ENCODE peak calls at places on chromosomes 6 and 20, in eight cellular contexts. G, I, P, R, M, X, Y and F are unnamed samples.
A peak's percentile ranks its signal among the peaks of the same experiment; 100 is the strongest.

GRCh38 chr6:50249493-50249892 is 199.8 kb upstream of the DEFB112 start:
- DNase-seq in G (no peak), I (no peak), P (no peak), R (no peak), M (no peak), X (no peak), Y (no peak), F (no peak)

GRCh38 chr6:37640776-37641395 is 56.8 kb downstream of the MDGA1 start:
- DNase-seq in G (peak; percentile 19), I (no peak), P (no peak), R (no peak), M (no peak), X (no peak), Y (no peak), F (no peak)

GRCh38 chr20:3090565-3090964 is 6.0 kb upstream of the AVP start:
- DNase-seq in G (no peak), I (no peak), P (no peak), R (no peak), M (peak; percentile 25), X (no peak), Y (no peak), F (no peak)

GRCh38 chr20:37500311-37500710 is 20.7 kb upstream of the NNAT start:
- DNase-seq in G (no peak), I (no peak), P (no peak), R (no peak), M (no peak), X (no peak), Y (no peak), F (no peak)

GRCh38 chr6:134925800-134926199 is 24.1 kb downstream of the ALDH8A1 start:
- DNase-seq in G (no peak), I (no peak), P (no peak), R (no peak), M (no peak), X (no peak), Y (no peak), F (no peak)

GRCh38 chr6:106128981-106129761 is 43.0 kb downstream of the PRDM1 start:
- DNase-seq in G (no peak), I (no peak), P (peak; percentile 47), R (no peak), M (peak; percentile 34), X (no peak), Y (no peak), F (no peak)

GRCh38 chr6:41263267-41263666 is 23.2 kb downstream of the TREM1 start:
- DNase-seq in G (no peak), I (no peak), P (no peak), R (no peak), M (no peak), X (no peak), Y (no peak), F (no peak)

GRCh38 chr6:157323114-157323923 is at the start of gene TMEM242:
- DNase-seq in G (peak; percentile 94), I (peak; percentile 91), P (peak; percentile 94), R (peak; percentile 90), M (peak; percentile 91), X (peak; percentile 94), Y (peak; percentile 82), F (peak; percentile 91)

GRCh38 chr20:47392015-47392720 is 35.7 kb upstream of the ZMYND8 start:
- DNase-seq in G (no peak), I (no peak), P (no peak), R (no peak), M (peak; percentile 78), X (no peak), Y (no peak), F (no peak)

GRCh38 chr6:127945434-127946097 is 44.7 kb upstream of the THEMIS start:
- DNase-seq in G (no peak), I (no peak), P (no peak), R (no peak), M (no peak), X (no peak), Y (no peak), F (no peak)

GRCh38 chr20:35466856-35467255 is 11.5 kb downstream of the CEP250 start:
- DNase-seq in G (no peak), I (no peak), P (no peak), R (no peak), M (no peak), X (no peak), Y (no peak), F (no peak)

GRCh38 chr6:2970034-2970685 is 1.2 kb downstream of the SERPINB6 start:
- DNase-seq in G (no peak), I (no peak), P (no peak), R (no peak), M (no peak), X (no peak), Y (no peak), F (no peak)

GRCh38 chr6:139187489-139187888 is 52.6 kb downstream of the HECA start:
- DNase-seq in G (no peak), I (no peak), P (no peak), R (no peak), M (no peak), X (no peak), Y (no peak), F (no peak)

GRCh38 chr6:10528170-10528981 is 7.2 kb downstream of the GCNT2 start:
- DNase-seq in G (peak; percentile 68), I (peak; percentile 23), P (peak; percentile 67), R (peak; percentile 33), M (peak; percentile 65), X (no peak), Y (no peak), F (peak; percentile 66)

GRCh38 chr6:96186516-96187195 is 170.9 kb downstream of the FUT9 start:
- DNase-seq in G (no peak), I (no peak), P (no peak), R (no peak), M (no peak), X (no peak), Y (no peak), F (no peak)

GRCh38 chr20:46978871-46979536 is 84.4 kb downstream of the EYA2 start:
- DNase-seq in G (no peak), I (no peak), P (no peak), R (no peak), M (no peak), X (no peak), Y (no peak), F (no peak)

GRCh38 chr20:23928788-23929187 is 49.2 kb upstream of the CST5 start:
- DNase-seq in G (no peak), I (peak; percentile 27), P (no peak), R (no peak), M (peak; percentile 24), X (no peak), Y (no peak), F (no peak)

GRCh38 chr6:7920425-7920824 is 9.8 kb upstream of the TXNDC5 start:
- DNase-seq in G (no peak), I (no peak), P (no peak), R (no peak), M (no peak), X (no peak), Y (no peak), F (no peak)

DNA sequence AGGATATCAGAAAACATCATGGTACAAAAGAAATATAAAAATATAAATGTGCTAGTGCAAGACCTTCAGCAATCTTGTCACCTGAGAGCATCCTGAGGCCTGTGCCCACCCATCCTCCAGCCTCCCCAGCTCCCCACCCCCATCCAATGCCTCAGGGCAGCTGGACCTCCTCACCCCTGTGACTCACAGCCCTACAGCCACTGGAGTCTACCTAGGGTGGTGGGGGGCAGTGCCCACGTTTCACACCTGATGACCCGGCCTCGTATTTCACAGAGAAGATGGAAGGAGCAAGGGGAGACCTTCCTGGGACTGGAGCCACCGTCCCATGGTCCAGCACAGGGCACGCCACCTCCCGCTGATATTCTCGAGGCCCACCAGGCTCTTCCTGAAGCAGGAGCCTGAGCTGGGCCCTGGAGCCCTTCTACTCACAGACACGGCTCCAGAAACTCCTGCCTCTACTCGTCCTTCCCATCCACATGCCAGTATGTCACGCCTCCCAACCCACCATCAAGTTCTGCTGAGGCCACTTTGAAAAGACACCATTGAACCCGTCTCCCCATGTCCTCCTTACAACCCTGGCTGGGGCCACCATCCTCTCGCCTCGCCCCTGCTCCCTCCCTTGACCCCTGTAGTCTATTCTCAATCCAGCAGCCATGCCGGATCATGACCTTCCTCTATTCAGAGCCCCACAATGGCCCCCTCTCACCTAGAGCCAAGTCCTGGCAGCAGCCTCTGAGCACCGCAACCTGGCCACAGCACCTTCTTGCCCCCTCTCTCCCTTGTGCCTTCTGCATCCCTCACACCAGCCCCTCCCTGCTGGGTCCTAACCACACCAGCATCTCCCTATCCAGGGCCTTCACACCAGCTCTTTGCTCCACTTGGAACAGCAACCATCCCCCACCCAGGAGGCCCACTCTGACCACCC is 13.3 kb downstream of the APMAP start:
- DNase-seq in G (no peak), I (no peak), P (no peak), R (no peak), M (no peak), X (no peak), Y (no peak), F (no peak)
- H3K36me3 ChIP-seq in G (no peaks in the 10 kb centered on the region), I (peaks cover 17% of the 10 kb centered on the region), P (no peaks in the 10 kb centered on the region), R (peaks cover 28% of the 10 kb centered on the region), M (peaks cover 90% of the 10 kb centered on the region), X (no peaks in the 10 kb centered on the region), Y (peaks cover 10% of the 10 kb centered on the region), F (no peaks in the 10 kb centered on the region)

DNA sequence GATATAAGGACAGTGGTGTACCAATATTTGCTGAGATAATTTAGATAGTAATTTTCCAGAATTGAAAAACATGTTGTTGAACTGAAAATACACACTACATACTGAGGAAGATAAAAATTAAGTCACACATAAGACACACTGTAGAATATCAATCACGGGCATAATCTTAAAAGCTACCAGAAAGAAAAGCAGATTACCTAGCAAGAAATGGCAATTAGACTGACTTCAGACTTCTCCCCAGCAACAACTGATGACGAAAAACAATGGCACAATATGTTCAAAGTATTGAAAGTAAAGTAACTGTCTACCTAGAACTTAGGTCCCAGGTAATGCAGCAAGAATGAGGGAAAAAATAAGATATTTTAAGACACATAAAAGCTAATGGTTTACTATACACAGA is 46.5 kb downstream of the NOL7 start:
- DNase-seq in G (no peak), I (no peak), P (no peak), R (no peak), M (no peak), X (no peak), Y (no peak), F (no peak)
- H3K27ac ChIP-seq in G (no peak overlapping the region), I (no peak overlapping the region), P (no peak overlapping the region), R (no peak overlapping the region), M (no peak overlapping the region), X (no peak overlapping the region), Y (no peak overlapping the region), F (no peak overlapping the region)

GRCh38 chr6:113953346-113953745 is 17.6 kb downstream of the HDAC2 start:
- DNase-seq in G (no peak), I (no peak), P (no peak), R (no peak), M (no peak), X (no peak), Y (no peak), F (no peak)
- H3K36me3 ChIP-seq in G (peaks cover 4% of the 10 kb centered on the region), I (peaks cover 11% of the 10 kb centered on the region), P (no peaks in the 10 kb centered on the region), R (peaks cover 16% of the 10 kb centered on the region), M (peaks cover 88% of the 10 kb centered on the region), X (no peaks in the 10 kb centered on the region), Y (no peaks in the 10 kb centered on the region), F (no peaks in the 10 kb centered on the region)

DNA sequence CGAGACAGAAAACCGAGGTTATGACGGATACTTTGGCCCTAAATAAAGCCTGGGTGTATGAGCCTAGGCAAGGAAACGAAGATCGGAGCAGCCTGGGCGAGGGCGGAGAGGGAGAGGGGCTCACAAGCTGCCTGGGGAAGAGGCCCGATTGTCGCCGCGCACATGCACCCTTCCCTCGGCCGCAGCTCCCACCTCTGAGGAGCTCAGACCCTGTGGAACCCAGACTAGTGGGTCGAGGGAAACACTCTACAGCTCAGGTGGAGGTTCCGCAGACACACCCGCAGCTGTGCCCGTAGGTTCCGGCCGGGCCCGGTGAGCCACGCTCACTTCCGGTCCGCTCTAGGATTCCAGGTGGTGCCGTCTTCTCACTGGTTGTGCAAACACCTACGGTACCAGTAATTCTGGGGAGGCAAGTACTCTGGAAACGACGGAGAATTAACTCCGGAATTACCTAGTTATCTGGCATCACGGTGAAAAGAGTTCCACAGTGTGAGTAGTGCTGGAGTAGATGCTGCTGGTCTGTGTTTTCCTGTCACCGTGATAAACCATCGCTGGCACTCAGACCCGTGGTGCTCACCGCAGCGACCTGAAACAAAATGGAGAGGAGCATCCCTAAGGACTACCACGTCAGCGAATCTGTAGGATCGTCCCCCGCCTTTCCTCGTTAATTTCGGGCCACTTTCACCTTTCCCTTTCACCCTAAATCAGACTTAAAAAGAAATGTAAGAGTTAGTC is 61.5 kb downstream of the GPX5 start:
- DNase-seq in G (peak; percentile 89), I (peak; percentile 58), P (peak; percentile 80), R (peak; percentile 76), M (no peak), X (peak; percentile 82), Y (no peak), F (peak; percentile 84)
- H3K27ac ChIP-seq in G (peak overlapping the region; percentile 56), I (no peak overlapping the region), P (peak overlapping the region; percentile 18), R (no peak overlapping the region), M (no peak overlapping the region), X (no peak overlapping the region), Y (peak overlapping the region; percentile 11), F (peak overlapping the region; percentile 26)